ENCODE peak calls at places on chromosomes 12 and 14, in six cellular contexts. One of them, this sample, is unnamed.

GRCh38 chr12:114625294-114625851 is 58.6 kb downstream of the TBX3 start:
- DNase-seq in SK-N-SH: peak
- DNase-seq in HepG2: peak
- DNase-seq in H1: peak
- DNase-seq in K562: peak
- DNase-seq in GM12878: no peak
- DNase-seq in this sample: peak

GRCh38 chr14:100147181-100147631 is 12.2 kb downstream of the DEGS2 start:
- DNase-seq in HepG2: no peak
- DNase-seq in H1: no peak
- DNase-seq in K562: no peak
- DNase-seq in GM12878: no peak
- DNase-seq in SK-N-SH: peak
- DNase-seq in this sample: peak

GRCh38 chr12:99498756-99499155 is 148.8 kb upstream of the GARIN6 start:
- DNase-seq in H1: no peak
- DNase-seq in K562: no peak
- DNase-seq in HepG2: no peak
- DNase-seq in GM12878: no peak
- DNase-seq in SK-N-SH: no peak
- DNase-seq in this sample: no peak

GRCh38 chr12:5745251-5745888 is 199.7 kb downstream of the ANO2 start:
- DNase-seq in HepG2: peak
- DNase-seq in SK-N-SH: peak
- DNase-seq in K562: peak
- DNase-seq in H1: peak
- DNase-seq in GM12878: no peak
- DNase-seq in this sample: peak

GRCh38 chr14:22919601-22919921 is 612 bp upstream of the RBM23 start:
- DNase-seq in K562: no peak
- DNase-seq in SK-N-SH: no peak
- DNase-seq in HepG2: no peak
- DNase-seq in H1: no peak
- DNase-seq in GM12878: no peak
- DNase-seq in this sample: no peak

GRCh38 chr12:94697631-94698030 is 47.3 kb upstream of the TMCC3 start:
- DNase-seq in H1: no peak
- DNase-seq in GM12878: no peak
- DNase-seq in HepG2: no peak
- DNase-seq in SK-N-SH: no peak
- DNase-seq in K562: no peak
- DNase-seq in this sample: no peak

GRCh38 chr14:22263961-22264360 is 325.1 kb downstream of the DAD1 start:
- DNase-seq in K562: no peak
- DNase-seq in GM12878: no peak
- DNase-seq in SK-N-SH: no peak
- DNase-seq in H1: no peak
- DNase-seq in HepG2: no peak
- DNase-seq in this sample: no peak

GRCh38 chr14:73777420-73777819 is 63.2 kb upstream of the PNMA1 start:
- DNase-seq in HepG2: no peak
- DNase-seq in GM12878: no peak
- DNase-seq in SK-N-SH: no peak
- DNase-seq in H1: no peak
- DNase-seq in K562: no peak
- DNase-seq in this sample: no peak

GRCh38 chr14:77557391-77557790 is 58.8 kb upstream of the ISM2 start:
- DNase-seq in GM12878: no peak
- DNase-seq in K562: no peak
- DNase-seq in HepG2: no peak
- DNase-seq in H1: no peak
- DNase-seq in SK-N-SH: no peak
- DNase-seq in this sample: no peak

GRCh38 chr12:121107681-121108080 is 25.0 kb upstream of the P2RX7 start:
- DNase-seq in K562: no peak
- DNase-seq in GM12878: no peak
- DNase-seq in HepG2: no peak
- DNase-seq in H1: no peak
- DNase-seq in SK-N-SH: no peak
- DNase-seq in this sample: no peak

GRCh38 chr14:103097994-103098957 is 3.8 kb downstream of the EXOC3L4 start:
- DNase-seq in GM12878: no peak
- DNase-seq in SK-N-SH: no peak
- DNase-seq in K562: peak
- DNase-seq in H1: no peak
- DNase-seq in HepG2: no peak
- DNase-seq in this sample: no peak

GRCh38 chr14:101767618-101768362 is 6.3 kb downstream of the PPP2R5C start:
- DNase-seq in GM12878: no peak
- DNase-seq in SK-N-SH: no peak
- DNase-seq in H1: no peak
- DNase-seq in K562: no peak
- DNase-seq in HepG2: no peak
- DNase-seq in this sample: no peak

GRCh38 chr14:33297565-33297964 is 358.9 kb downstream of the NPAS3 start:
- DNase-seq in H1: no peak
- DNase-seq in SK-N-SH: no peak
- DNase-seq in GM12878: no peak
- DNase-seq in HepG2: no peak
- DNase-seq in K562: no peak
- DNase-seq in this sample: no peak

GRCh38 chr14:52913271-52913670 is 37.6 kb downstream of the FERMT2 start:
- DNase-seq in HepG2: no peak
- DNase-seq in H1: no peak
- DNase-seq in GM12878: no peak
- DNase-seq in SK-N-SH: no peak
- DNase-seq in K562: no peak
- DNase-seq in this sample: no peak

GRCh38 chr12:41345071-41345470 is 157.0 kb downstream of the PDZRN4 start:
- DNase-seq in SK-N-SH: no peak
- DNase-seq in H1: no peak
- DNase-seq in HepG2: no peak
- DNase-seq in GM12878: no peak
- DNase-seq in K562: no peak
- DNase-seq in this sample: no peak

GRCh38 chr12:122227341-122227740 is 1.5 kb upstream of the DIABLO start:
- DNase-seq in H1: no peak
- DNase-seq in K562: no peak
- DNase-seq in HepG2: no peak
- DNase-seq in SK-N-SH: peak
- DNase-seq in GM12878: no peak
- DNase-seq in this sample: no peak

GRCh38 chr12:114096461-114096860 is 130.3 kb upstream of the RBM19 start:
- DNase-seq in K562: no peak
- DNase-seq in H1: no peak
- DNase-seq in SK-N-SH: no peak
- DNase-seq in HepG2: no peak
- DNase-seq in GM12878: no peak
- DNase-seq in this sample: no peak

GRCh38 chr12:110966081-110966760 is 45.8 kb upstream of the MYL2 start:
- DNase-seq in SK-N-SH: no peak
- DNase-seq in HepG2: no peak
- DNase-seq in GM12878: no peak
- DNase-seq in K562: no peak
- DNase-seq in H1: no peak
- DNase-seq in this sample: no peak

DNA sequence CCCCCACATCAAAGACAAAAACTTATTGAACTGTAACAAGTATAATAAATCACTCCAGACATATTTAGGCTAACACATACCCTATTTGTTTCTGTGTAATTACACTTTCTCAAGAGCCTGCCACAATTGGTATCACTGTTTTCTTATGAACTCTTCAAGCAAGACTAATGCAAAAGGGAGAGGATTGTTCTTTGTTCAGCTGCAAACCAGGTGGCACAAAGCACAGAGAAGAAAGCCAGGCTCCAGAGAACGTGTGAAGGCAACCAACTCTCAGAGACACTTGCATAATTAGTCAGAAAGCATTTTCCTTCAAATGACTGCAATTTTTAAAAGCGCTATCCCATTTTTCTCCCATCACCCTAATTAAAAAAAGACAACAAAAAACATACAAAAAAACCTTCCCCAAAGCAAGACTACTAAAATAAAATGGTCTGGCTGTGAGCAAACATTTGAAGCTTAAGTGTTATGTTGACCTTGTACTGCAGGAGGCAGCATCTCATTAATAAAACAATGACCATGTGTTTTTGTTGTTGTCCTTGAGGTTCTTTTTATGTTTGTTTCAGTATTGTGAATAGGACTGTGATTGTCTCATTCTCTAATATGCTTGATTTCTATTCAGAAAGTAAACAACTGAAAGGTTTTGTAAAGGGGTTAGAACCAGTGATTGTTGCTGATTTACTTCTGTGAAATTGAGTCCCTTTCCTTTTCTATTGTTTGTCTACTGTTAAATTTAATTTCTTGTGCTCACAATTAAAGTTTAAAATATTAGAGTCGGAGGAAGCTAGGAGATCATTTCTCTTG is 452.7 kb upstream of the PDE3A start:
- DNase-seq in HepG2: no peak
- DNase-seq in H1: no peak
- DNase-seq in SK-N-SH: peak
- DNase-seq in GM12878: no peak
- DNase-seq in K562: no peak
- DNase-seq in this sample: no peak
- TF ChIP-seq GABPA in HepG2: no peak
- TF ChIP-seq GABPA in H1: no peak
- TF ChIP-seq GABPA in SK-N-SH: no peak
- TF ChIP-seq GABPA in GM12878: no peak
- TF ChIP-seq GABPA in K562: no peak
- TF ChIP-seq GABPA in this sample: no peak

DNA sequence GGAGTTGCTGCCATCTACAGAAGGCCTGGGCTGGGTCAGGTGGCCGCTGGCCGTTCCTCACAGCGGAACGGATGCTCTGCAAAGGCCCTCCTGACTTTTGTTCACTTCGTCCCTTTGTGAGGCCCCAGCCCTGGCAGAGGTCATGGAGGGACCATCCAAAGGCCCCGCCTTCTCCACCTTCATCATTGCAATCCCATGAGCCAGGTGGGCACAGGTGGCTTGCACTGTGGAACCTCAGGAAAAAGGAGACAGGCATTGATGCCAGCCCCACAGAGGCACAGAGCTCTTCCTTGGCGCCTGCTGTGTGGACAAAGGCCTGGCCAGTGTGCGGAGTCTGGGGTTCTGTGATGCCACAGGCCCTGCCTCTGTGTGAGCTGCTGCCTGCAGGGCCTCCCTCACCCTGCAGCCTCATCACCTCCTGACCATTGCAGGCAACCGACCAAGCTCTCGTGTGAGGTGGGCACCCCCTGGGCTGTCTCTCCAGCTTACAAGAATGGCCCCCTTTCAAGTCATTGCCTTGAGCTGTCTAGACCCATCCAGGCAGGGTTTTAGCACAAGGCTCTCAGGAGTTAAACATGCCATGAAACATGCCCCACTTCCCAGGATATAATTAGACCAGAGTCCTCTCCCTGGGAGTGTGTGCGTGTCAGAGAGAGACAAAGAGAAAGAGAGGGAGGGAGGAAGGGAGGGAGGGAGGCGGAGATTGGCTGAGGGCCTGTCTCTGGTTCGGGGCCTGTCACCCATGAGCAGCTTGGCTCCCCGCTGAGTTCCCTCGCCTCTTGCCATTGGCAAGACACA is 19.3 kb downstream of the NFKBIA start:
- DNase-seq in K562: peak
- DNase-seq in HepG2: peak
- DNase-seq in SK-N-SH: peak
- DNase-seq in GM12878: no peak
- DNase-seq in H1: no peak
- DNase-seq in this sample: no peak
- TF ChIP-seq POLR2AphosphoS5 in K562: no peak
- TF ChIP-seq POLR2AphosphoS5 in HepG2: peak
- TF ChIP-seq POLR2AphosphoS5 in SK-N-SH: peak
- TF ChIP-seq POLR2AphosphoS5 in GM12878: no peak
- TF ChIP-seq POLR2AphosphoS5 in H1: no peak
- TF ChIP-seq POLR2AphosphoS5 in this sample: no peak

DNA sequence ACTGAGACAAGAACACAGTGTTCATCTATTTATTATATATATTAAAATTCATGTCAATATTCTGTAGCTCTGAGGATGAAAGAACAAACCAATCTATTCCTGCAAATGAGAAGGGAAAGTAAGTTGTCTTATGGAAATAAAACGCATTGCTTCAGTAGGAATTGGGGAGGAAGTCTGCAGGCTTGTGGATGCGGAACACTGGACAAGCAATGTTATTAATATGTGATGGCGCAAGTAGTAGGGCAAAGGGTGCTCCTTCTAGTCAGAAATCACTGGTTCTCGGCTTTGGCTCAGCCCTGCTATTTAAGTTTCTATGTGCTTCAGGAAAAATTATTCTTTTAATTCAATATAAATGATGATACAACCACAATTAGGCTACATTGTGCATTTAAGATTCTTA is 28.8 kb upstream of the RAP1B start:
- DNase-seq in H1: no peak
- DNase-seq in GM12878: no peak
- DNase-seq in SK-N-SH: no peak
- DNase-seq in HepG2: no peak
- DNase-seq in K562: no peak
- DNase-seq in this sample: no peak
- TF ChIP-seq GABPA in H1: no peak
- TF ChIP-seq GABPA in GM12878: no peak
- TF ChIP-seq GABPA in SK-N-SH: no peak
- TF ChIP-seq GABPA in HepG2: no peak
- TF ChIP-seq GABPA in K562: no peak
- TF ChIP-seq GABPA in this sample: no peak

GRCh38 chr12:68530299-68530698 is 80.4 kb upstream of the RAP1B start:
- DNase-seq in GM12878: no peak
- DNase-seq in HepG2: no peak
- DNase-seq in SK-N-SH: no peak
- DNase-seq in K562: no peak
- DNase-seq in H1: no peak
- DNase-seq in this sample: no peak

GRCh38 chr12:68529869-68530268 is 80.8 kb upstream of the RAP1B start:
- DNase-seq in K562: no peak
- DNase-seq in GM12878: no peak
- DNase-seq in HepG2: no peak
- DNase-seq in SK-N-SH: no peak
- DNase-seq in H1: no peak
- DNase-seq in this sample: no peak

GRCh38 chr12:68529466-68529865 is 81.2 kb upstream of the RAP1B start:
- DNase-seq in GM12878: no peak
- DNase-seq in K562: no peak
- DNase-seq in SK-N-SH: no peak
- DNase-seq in HepG2: no peak
- DNase-seq in H1: no peak
- DNase-seq in this sample: no peak

GRCh38 chr12:68532204-68532886 is 78.4 kb upstream of the RAP1B start:
- DNase-seq in K562: no peak
- DNase-seq in H1: no peak
- DNase-seq in GM12878: no peak
- DNase-seq in HepG2: no peak
- DNase-seq in SK-N-SH: no peak
- DNase-seq in this sample: peak

DNA sequence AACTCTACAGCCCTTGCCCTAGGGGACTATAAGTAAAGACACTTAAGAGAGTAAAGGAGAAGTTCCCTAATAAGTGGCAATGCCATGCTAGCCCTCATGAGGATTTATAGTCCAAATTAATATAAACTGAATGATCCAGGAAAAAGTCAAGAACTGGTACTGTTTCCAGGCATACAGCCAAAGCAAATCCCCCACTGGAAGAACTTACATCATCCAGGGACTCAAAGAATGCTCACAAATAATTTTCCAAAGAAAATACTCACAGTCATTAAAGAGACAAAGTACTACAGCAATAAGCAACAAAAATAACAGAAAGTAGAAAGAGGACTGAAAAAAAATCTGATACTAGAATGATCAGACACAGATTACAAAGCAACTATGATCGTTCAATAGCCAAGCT is 79.7 kb upstream of the RAP1B start:
- DNase-seq in HepG2: no peak
- DNase-seq in K562: no peak
- DNase-seq in GM12878: no peak
- DNase-seq in SK-N-SH: no peak
- DNase-seq in H1: no peak
- DNase-seq in this sample: no peak
- TF ChIP-seq POLR2AphosphoS5 in HepG2: no peak
- TF ChIP-seq POLR2AphosphoS5 in K562: no peak
- TF ChIP-seq POLR2AphosphoS5 in GM12878: no peak
- TF ChIP-seq POLR2AphosphoS5 in SK-N-SH: peak
- TF ChIP-seq POLR2AphosphoS5 in H1: no peak
- TF ChIP-seq POLR2AphosphoS5 in this sample: no peak

This sample was measured in HL-60.